ENCODE peak calls at places on chromosomes 7 and 10, in nine cellular contexts. One of them, this sample, is unnamed.

GRCh38 chr10:101816913-101817541 is 1.2 kb downstream of the OGA start:
- DNase-seq in stomach: no peak
- DNase-seq in gastrocnemius medialis: no peak
- DNase-seq in body of pancreas: no peak
- DNase-seq in right lobe of liver: no peak
- DNase-seq in A549: no peak
- DNase-seq in heart left ventricle: no peak
- DNase-seq in adrenal gland: no peak
- DNase-seq in esophagus squamous epithelium: no peak
- DNase-seq in this sample: no peak

GRCh38 chr7:152760384-152761115 is 998 bp downstream of the ACTR3B start:
- DNase-seq in body of pancreas: no peak
- DNase-seq in heart left ventricle: no peak
- DNase-seq in esophagus squamous epithelium: no peak
- DNase-seq in right lobe of liver: no peak
- DNase-seq in gastrocnemius medialis: no peak
- DNase-seq in A549: no peak
- DNase-seq in adrenal gland: no peak
- DNase-seq in stomach: no peak
- DNase-seq in this sample: no peak

GRCh38 chr7:120993575-120994191 is 5.2 kb downstream of the CPED1 start:
- DNase-seq in gastrocnemius medialis: no peak
- DNase-seq in body of pancreas: no peak
- DNase-seq in heart left ventricle: no peak
- DNase-seq in right lobe of liver: no peak
- DNase-seq in stomach: no peak
- DNase-seq in adrenal gland: no peak
- DNase-seq in A549: no peak
- DNase-seq in esophagus squamous epithelium: no peak
- DNase-seq in this sample: no peak

GRCh38 chr7:51075681-51076580 is 240.7 kb downstream of the COBL start:
- DNase-seq in heart left ventricle: no peak
- DNase-seq in gastrocnemius medialis: no peak
- DNase-seq in body of pancreas: peak
- DNase-seq in right lobe of liver: no peak
- DNase-seq in adrenal gland: no peak
- DNase-seq in stomach: no peak
- DNase-seq in esophagus squamous epithelium: no peak
- DNase-seq in A549: no peak
- DNase-seq in this sample: no peak

GRCh38 chr10:128686638-128687278 is 560.5 kb upstream of the MKI67 start:
- DNase-seq in esophagus squamous epithelium: no peak
- DNase-seq in right lobe of liver: no peak
- DNase-seq in body of pancreas: no peak
- DNase-seq in adrenal gland: no peak
- DNase-seq in gastrocnemius medialis: no peak
- DNase-seq in stomach: no peak
- DNase-seq in heart left ventricle: no peak
- DNase-seq in A549: no peak
- DNase-seq in this sample: no peak

GRCh38 chr10:14588084-14588937 is 186.4 kb downstream of the FAM107B start:
- DNase-seq in A549: peak
- DNase-seq in heart left ventricle: no peak
- DNase-seq in right lobe of liver: no peak
- DNase-seq in esophagus squamous epithelium: no peak
- DNase-seq in adrenal gland: peak
- DNase-seq in body of pancreas: no peak
- DNase-seq in gastrocnemius medialis: no peak
- DNase-seq in stomach: no peak
- DNase-seq in this sample: no peak

GRCh38 chr10:27391325-27391724 is 112.8 kb upstream of the RAB18 start:
- DNase-seq in heart left ventricle: no peak
- DNase-seq in esophagus squamous epithelium: no peak
- DNase-seq in stomach: no peak
- DNase-seq in gastrocnemius medialis: no peak
- DNase-seq in right lobe of liver: no peak
- DNase-seq in body of pancreas: no peak
- DNase-seq in adrenal gland: no peak
- DNase-seq in A549: no peak
- DNase-seq in this sample: no peak

GRCh38 chr10:80412521-80412920 is 4.2 kb downstream of the PRXL2A start:
- DNase-seq in adrenal gland: peak
- DNase-seq in heart left ventricle: no peak
- DNase-seq in stomach: no peak
- DNase-seq in body of pancreas: no peak
- DNase-seq in A549: no peak
- DNase-seq in gastrocnemius medialis: no peak
- DNase-seq in right lobe of liver: no peak
- DNase-seq in esophagus squamous epithelium: no peak
- DNase-seq in this sample: no peak

GRCh38 chr10:32056136-32057040 is at the start of gene KIF5B:
- DNase-seq in heart left ventricle: peak
- DNase-seq in body of pancreas: peak
- DNase-seq in gastrocnemius medialis: peak
- DNase-seq in esophagus squamous epithelium: peak
- DNase-seq in adrenal gland: peak
- DNase-seq in right lobe of liver: peak
- DNase-seq in stomach: peak
- DNase-seq in A549: peak
- DNase-seq in this sample: peak

GRCh38 chr7:38310601-38311057 is 37.2 kb upstream of the TARP start:
- DNase-seq in body of pancreas: peak
- DNase-seq in heart left ventricle: peak
- DNase-seq in A549: no peak
- DNase-seq in adrenal gland: peak
- DNase-seq in stomach: peak
- DNase-seq in gastrocnemius medialis: no peak
- DNase-seq in esophagus squamous epithelium: no peak
- DNase-seq in right lobe of liver: no peak
- DNase-seq in this sample: peak

GRCh38 chr7:6416516-6417145 is 31.1 kb downstream of the DAGLB start:
- DNase-seq in gastrocnemius medialis: no peak
- DNase-seq in adrenal gland: no peak
- DNase-seq in stomach: no peak
- DNase-seq in body of pancreas: no peak
- DNase-seq in esophagus squamous epithelium: no peak
- DNase-seq in heart left ventricle: no peak
- DNase-seq in right lobe of liver: no peak
- DNase-seq in A549: no peak
- DNase-seq in this sample: no peak

GRCh38 chr10:69057261-69057950 is 30.5 kb upstream of the SRGN start:
- DNase-seq in esophagus squamous epithelium: no peak
- DNase-seq in adrenal gland: peak
- DNase-seq in heart left ventricle: peak
- DNase-seq in A549: no peak
- DNase-seq in right lobe of liver: peak
- DNase-seq in body of pancreas: no peak
- DNase-seq in gastrocnemius medialis: no peak
- DNase-seq in stomach: peak
- DNase-seq in this sample: no peak

GRCh38 chr10:32980558-32981468 is 22.8 kb upstream of the ITGB1 start:
- DNase-seq in heart left ventricle: peak
- DNase-seq in A549: peak
- DNase-seq in gastrocnemius medialis: peak
- DNase-seq in stomach: peak
- DNase-seq in body of pancreas: peak
- DNase-seq in esophagus squamous epithelium: peak
- DNase-seq in right lobe of liver: peak
- DNase-seq in adrenal gland: peak
- DNase-seq in this sample: peak

GRCh38 chr10:55627526-55628170 is 733.4 kb downstream of the ZWINT start:
- DNase-seq in stomach: no peak
- DNase-seq in body of pancreas: no peak
- DNase-seq in right lobe of liver: no peak
- DNase-seq in adrenal gland: peak
- DNase-seq in heart left ventricle: no peak
- DNase-seq in esophagus squamous epithelium: no peak
- DNase-seq in gastrocnemius medialis: no peak
- DNase-seq in A549: no peak
- DNase-seq in this sample: no peak

DNA sequence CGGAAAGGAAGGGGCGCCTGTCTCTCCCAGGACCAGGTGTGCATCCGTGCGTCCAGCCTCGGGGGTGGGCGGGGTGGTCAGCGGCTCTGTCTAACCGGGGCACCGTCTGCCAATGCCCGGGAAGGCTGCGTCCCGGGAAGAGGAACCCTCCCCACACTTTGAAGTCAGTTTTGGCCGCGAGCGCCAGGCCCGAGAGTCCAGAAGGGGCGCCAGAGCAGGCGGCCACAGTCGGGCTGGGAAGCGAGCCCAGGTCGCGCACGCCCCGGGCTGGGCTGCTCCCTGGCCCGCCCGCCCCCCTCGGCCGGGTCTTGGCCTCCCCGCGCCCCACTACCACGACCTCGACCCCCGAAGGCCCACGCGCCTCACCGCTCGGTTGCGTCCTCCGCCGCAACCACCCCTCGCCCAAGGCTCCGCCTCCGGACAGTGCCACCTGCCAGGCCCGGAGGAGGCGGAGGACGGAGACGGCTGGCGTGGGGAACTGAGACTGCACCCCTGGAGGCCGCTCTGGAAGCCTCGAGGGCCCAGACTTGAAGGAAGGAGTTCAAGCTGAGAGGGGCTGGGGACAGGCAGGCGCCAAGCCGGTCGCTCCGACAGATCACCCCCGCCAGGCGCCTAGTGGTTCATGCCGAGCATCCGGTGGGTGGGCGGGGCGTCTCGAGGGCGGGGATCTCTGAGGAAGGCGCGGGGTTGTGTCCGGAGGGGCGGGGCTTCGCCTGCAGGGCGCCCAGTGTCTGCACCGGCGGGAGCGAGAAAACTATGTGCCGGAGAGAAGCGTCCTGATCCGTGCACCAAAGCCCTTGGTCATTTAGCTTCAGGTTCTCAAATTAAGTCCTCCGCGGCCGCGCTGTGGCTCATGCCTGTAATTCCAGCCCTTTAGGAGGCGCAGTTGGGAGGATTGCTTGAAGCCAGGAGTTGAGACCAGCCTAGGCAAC is at the start of gene BRAT1:
- DNase-seq in A549: peak
- DNase-seq in body of pancreas: peak
- DNase-seq in adrenal gland: peak
- DNase-seq in esophagus squamous epithelium: peak
- DNase-seq in stomach: peak
- DNase-seq in right lobe of liver: peak
- DNase-seq in gastrocnemius medialis: peak
- DNase-seq in heart left ventricle: peak
- DNase-seq in this sample: peak
- TF ChIP-seq POLR2A in A549: peak
- TF ChIP-seq POLR2A in body of pancreas: peak
- TF ChIP-seq POLR2A in adrenal gland: peak
- TF ChIP-seq POLR2A in esophagus squamous epithelium: no peak
- TF ChIP-seq POLR2A in stomach: no peak
- TF ChIP-seq POLR2A in right lobe of liver: peak
- TF ChIP-seq POLR2A in gastrocnemius medialis: peak
- TF ChIP-seq POLR2A in heart left ventricle: no peak
- TF ChIP-seq POLR2A in this sample: peak

GRCh38 chr10:92689663-92690210 is at the start of gene HHEX:
- DNase-seq in gastrocnemius medialis: no peak
- DNase-seq in esophagus squamous epithelium: no peak
- DNase-seq in heart left ventricle: peak
- DNase-seq in adrenal gland: peak
- DNase-seq in body of pancreas: peak
- DNase-seq in A549: peak
- DNase-seq in stomach: peak
- DNase-seq in right lobe of liver: peak
- DNase-seq in this sample: no peak
- TF ChIP-seq POLR2A in gastrocnemius medialis: peak
- TF ChIP-seq POLR2A in esophagus squamous epithelium: no peak
- TF ChIP-seq POLR2A in heart left ventricle: no peak
- TF ChIP-seq POLR2A in adrenal gland: peak
- TF ChIP-seq POLR2A in body of pancreas: peak
- TF ChIP-seq POLR2A in A549: peak
- TF ChIP-seq POLR2A in stomach: no peak
- TF ChIP-seq POLR2A in right lobe of liver: peak
- TF ChIP-seq POLR2A in this sample: peak

DNA sequence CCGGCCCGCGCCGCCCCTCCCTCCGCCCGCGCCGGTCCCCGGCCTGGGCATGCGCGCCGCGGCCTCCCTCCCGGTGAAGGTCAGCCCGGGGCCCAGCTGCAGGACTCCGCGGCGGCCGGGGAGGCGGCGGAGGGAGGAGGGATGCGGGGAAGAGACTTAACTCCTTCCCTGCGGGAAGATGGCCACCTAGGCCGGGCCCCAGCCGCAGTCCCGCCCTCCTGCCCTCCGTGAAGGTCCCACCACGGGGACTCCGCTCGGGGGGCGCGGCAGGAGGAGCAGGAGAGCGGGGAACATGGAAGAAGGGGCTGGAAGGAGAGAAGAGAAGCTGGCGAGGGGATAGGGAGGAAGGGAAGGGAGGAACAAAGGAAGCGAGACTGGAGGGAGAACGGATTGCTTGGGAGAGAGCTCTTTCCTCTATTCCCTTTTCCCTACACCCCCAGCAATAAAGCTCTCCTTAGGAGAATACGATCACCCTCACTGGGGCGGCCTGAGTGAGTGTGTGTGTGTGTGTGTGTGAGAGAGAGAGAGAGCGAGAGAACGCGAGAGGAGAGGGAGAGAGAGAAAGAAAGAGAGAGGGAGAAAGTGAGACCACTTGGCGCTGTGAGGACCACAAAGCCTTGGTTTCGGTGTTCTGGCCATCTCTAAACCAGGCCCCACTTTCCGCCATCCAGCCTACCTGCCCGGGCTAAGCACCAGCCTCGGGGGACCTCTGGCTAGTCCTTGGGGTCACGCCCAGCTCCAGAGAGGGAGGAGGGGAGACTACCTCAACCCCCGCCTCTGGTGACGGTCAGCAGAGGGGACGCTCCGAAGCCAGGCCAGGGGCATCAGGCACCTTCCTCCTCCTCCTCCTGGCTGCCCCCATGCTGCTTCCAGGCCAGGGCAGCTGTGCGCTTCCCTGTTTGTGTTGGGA is 3.7 kb upstream of the SMARCD3 start:
- DNase-seq in stomach: peak
- DNase-seq in A549: peak
- DNase-seq in adrenal gland: peak
- DNase-seq in esophagus squamous epithelium: no peak
- DNase-seq in body of pancreas: peak
- DNase-seq in gastrocnemius medialis: no peak
- DNase-seq in heart left ventricle: peak
- DNase-seq in right lobe of liver: peak
- DNase-seq in this sample: peak
- TF ChIP-seq POLR2A in stomach: no peak
- TF ChIP-seq POLR2A in A549: peak
- TF ChIP-seq POLR2A in adrenal gland: peak
- TF ChIP-seq POLR2A in esophagus squamous epithelium: no peak
- TF ChIP-seq POLR2A in body of pancreas: peak
- TF ChIP-seq POLR2A in gastrocnemius medialis: peak
- TF ChIP-seq POLR2A in heart left ventricle: no peak
- TF ChIP-seq POLR2A in right lobe of liver: no peak
- TF ChIP-seq POLR2A in this sample: no peak

GRCh38 chr7:73438547-73439245 is 5.1 kb downstream of the FZD9 start:
- DNase-seq in A549: no peak
- DNase-seq in stomach: no peak
- DNase-seq in adrenal gland: peak
- DNase-seq in right lobe of liver: no peak
- DNase-seq in body of pancreas: no peak
- DNase-seq in gastrocnemius medialis: no peak
- DNase-seq in heart left ventricle: no peak
- DNase-seq in esophagus squamous epithelium: no peak
- DNase-seq in this sample: no peak
- TF ChIP-seq POLR2A in A549: no peak
- TF ChIP-seq POLR2A in stomach: no peak
- TF ChIP-seq POLR2A in adrenal gland: no peak
- TF ChIP-seq POLR2A in right lobe of liver: no peak
- TF ChIP-seq POLR2A in body of pancreas: no peak
- TF ChIP-seq POLR2A in gastrocnemius medialis: no peak
- TF ChIP-seq POLR2A in heart left ventricle: no peak
- TF ChIP-seq POLR2A in esophagus squamous epithelium: no peak
- TF ChIP-seq POLR2A in this sample: no peak

This sample was measured in uterus.